ENCODE peak calls at places on chromosomes 11 and 22, in nine cellular contexts. Y is right atrium auricular region, R is tibial nerve, Z is AG09309, L is progenitor cell of endocrine pancreas, B is HL-60, M is astrocyte, N is heart left ventricle, F is RWPE1. C is an unnamed sample.

GRCh38 chr11:330694-331314 is 10.1 kb upstream of the IFITM3 start:
- DNase-seq in Y (no peak), R (no peak), Z (no peak), L (no peak), B (no peak), M (no peak), N (peak), F (no peak), C (no peak)

GRCh38 chr11:57493507-57494503 is 21.7 kb downstream of the SLC43A1 start:
- DNase-seq in Y (no peak), R (peak), Z (no peak), L (peak), B (no peak), M (no peak), N (peak), F (peak), C (peak)

GRCh38 chr22:38267086-38267485 is 5.7 kb downstream of the TMEM184B start:
- DNase-seq in Y (peak), R (no peak), Z (no peak), L (no peak), B (no peak), M (peak), N (no peak), F (no peak), C (no peak)

GRCh38 chr11:117097567-117098268 is 510 bp downstream of the SIK3 start:
- DNase-seq in Y (peak), R (peak), Z (no peak), L (peak), B (peak), M (no peak), N (peak), F (peak), C (peak)

GRCh38 chr11:129440028-129440630 is 64.5 kb downstream of the BARX2 start:
- DNase-seq in Y (no peak), R (no peak), Z (no peak), L (no peak), B (no peak), M (peak), N (no peak), F (peak), C (no peak)

GRCh38 chr11:4531666-4532065 is 13.3 kb upstream of the OR52M1 start:
- DNase-seq in Y (no peak), R (no peak), Z (no peak), L (no peak), B (no peak), M (no peak), N (no peak), F (no peak), C (no peak)

GRCh38 chr11:57778318-57779037 is 16.9 kb downstream of the CTNND1 start:
- DNase-seq in Y (peak), R (peak), Z (peak), L (peak), B (no peak), M (peak), N (peak), F (peak), C (peak)

GRCh38 chr22:35900483-35901168 is 128.0 kb downstream of the RBFOX2 start:
- DNase-seq in Y (no peak), R (no peak), Z (no peak), L (no peak), B (no peak), M (peak), N (no peak), F (peak), C (no peak)

GRCh38 chr11:71459767-71460320 is 6.8 kb downstream of the NADSYN1 start:
- DNase-seq in Y (no peak), R (no peak), Z (no peak), L (no peak), B (no peak), M (no peak), N (no peak), F (no peak), C (no peak)

GRCh38 chr11:115504279-115505158 is at the start of gene CADM1:
- DNase-seq in Y (peak), R (peak), Z (peak), L (peak), B (peak), M (peak), N (peak), F (peak), C (peak)
- TF ChIP-seq CTCF in Y (peak), R (peak), Z (peak), L (peak), B (no peak), M (peak), N (peak), F (peak), C (peak)

GRCh38 chr11:128021304-128022006 is 565.9 kb downstream of the ETS1 start:
- DNase-seq in Y (no peak), R (no peak), Z (no peak), L (no peak), B (no peak), M (peak), N (no peak), F (no peak), C (no peak)
- TF ChIP-seq CTCF in Y (no peak), R (no peak), Z (peak), L (peak), B (no peak), M (peak), N (peak), F (no peak), C (no peak)

GRCh38 chr22:27879923-27880322 is 39.1 kb downstream of the PITPNB start:
- DNase-seq in Y (no peak), R (no peak), Z (no peak), L (no peak), B (peak), M (peak), N (no peak), F (peak), C (no peak)
- TF ChIP-seq CTCF in Y (peak), R (no peak), Z (peak), L (peak), B (peak), M (peak), N (peak), F (peak), C (peak)

DNA sequence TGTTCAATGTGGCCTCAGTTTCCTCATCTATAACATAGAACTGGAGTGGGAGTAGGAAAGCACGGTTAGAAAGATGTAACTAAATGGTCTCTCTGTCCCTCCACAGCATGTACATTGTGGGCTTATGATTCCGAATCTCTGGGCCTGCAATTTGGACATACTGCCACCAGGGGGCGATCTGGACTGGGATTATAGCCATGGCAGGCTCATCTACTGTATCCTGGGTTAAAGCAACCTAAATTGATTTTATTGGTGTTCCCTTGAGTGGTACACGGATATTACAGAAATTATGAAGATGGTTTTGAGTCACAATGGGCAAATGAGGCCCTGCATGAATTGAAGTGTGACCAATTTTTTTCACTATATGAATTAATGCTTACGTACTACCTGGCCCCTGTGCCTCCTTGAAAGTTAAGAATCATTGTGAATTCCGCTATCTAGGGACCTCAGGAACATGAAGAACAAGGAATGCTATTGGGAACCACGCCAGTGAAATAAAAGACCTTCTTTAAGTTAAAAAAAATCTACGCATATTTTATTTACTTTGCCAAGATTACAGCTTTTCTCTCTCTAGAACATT is 32.9 kb downstream of the TST start:
- DNase-seq in Y (no peak), R (no peak), Z (no peak), L (no peak), B (no peak), M (no peak), N (no peak), F (no peak), C (no peak)
- TF ChIP-seq CTCF in Y (no peak), R (peak), Z (peak), L (peak), B (peak), M (peak), N (peak), F (peak), C (peak)

DNA sequence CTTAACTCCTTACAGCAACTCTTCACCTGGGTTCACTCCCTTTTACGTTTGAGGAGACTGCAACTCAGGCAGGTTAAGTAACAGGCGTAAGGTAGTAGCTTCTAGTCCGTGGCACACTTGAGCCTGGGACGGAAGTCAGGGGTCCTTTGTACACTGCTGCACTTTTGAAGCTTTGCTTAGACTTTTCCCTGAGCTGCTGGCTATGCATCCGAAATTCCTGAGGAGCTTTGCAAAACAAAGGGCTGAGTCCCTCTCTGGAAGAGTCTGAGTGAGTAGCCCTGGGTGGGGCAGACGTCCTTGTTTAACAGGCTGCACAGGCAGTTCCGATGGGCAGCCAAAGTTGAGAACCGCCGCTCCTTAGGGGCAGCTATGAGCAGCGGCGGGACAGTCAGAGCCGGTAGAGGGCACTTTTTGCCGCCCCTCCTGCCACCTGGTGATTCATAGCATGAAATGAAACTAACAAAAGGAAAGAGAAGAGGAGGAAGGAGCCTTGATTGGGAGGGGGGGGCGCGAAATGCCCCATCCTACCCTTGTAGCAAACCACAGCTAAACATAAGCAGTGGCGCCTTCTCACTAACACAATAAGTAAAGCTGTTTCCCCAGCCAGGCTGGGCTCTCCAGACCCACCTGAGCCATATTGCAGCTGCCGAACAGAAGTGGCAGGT is 1.4 kb downstream of the TMEM109 start:
- DNase-seq in Y (peak), R (peak), Z (no peak), L (no peak), B (no peak), M (peak), N (no peak), F (peak), C (no peak)
- TF ChIP-seq CTCF in Y (no peak), R (no peak), Z (peak), L (peak), B (no peak), M (no peak), N (peak), F (peak), C (no peak)

GRCh38 chr22:20858615-20859416 is at the start of the genes PI4KA and SNAP29:
- DNase-seq in Y (peak), R (peak), Z (peak), L (peak), B (peak), M (peak), N (peak), F (peak), C (peak)
- TF ChIP-seq CTCF in Y (no peak), R (no peak), Z (no peak), L (peak), B (no peak), M (no peak), N (no peak), F (no peak), C (no peak)